ENCODE peak calls at places on chromosomes 13 and 19, in four cellular contexts. Q is stimulated activated CD4-positive, alpha-beta T cell treated with anti-CD3 and anti-CD28 coated beads, Interleukin-1b, Interleukin-23, amount 100 ng/mL, for 24 hours; U is CD8-positive, alpha-beta memory T cell; O is lower leg skin. X is an unnamed sample.

GRCh38 chr19:33845498-33845897 is 48.8 kb downstream of the KCTD15 start:
- DNase-seq in Q (no peak), U (no peak), O (no peak), X (no peak)

GRCh38 chr19:43300876-43301765 is 31.8 kb upstream of the PSG9 start:
- DNase-seq in Q (no peak), U (no peak), O (no peak), X (no peak)

GRCh38 chr13:56201834-56202233 is 938.9 kb upstream of the PRR20A start:
- DNase-seq in Q (no peak), O (no peak), U (no peak), X (no peak)

GRCh38 chr13:48078251-48078656 is 16.6 kb downstream of the MED4 start:
- DNase-seq in O (no peak), U (no peak), Q (no peak), X (no peak)

GRCh38 chr13:48112896-48113525 is 18.1 kb upstream of the MED4 start:
- DNase-seq in O (no peak), U (no peak), Q (no peak), X (no peak)

GRCh38 chr13:19601749-19602725 is 31.4 kb upstream of the MPHOSPH8 start:
- DNase-seq in Q (peak), U (no peak), O (no peak), X (peak)

GRCh38 chr13:76350399-76350798 is 535.8 kb downstream of the KCTD12 start:
- DNase-seq in O (no peak), U (no peak), Q (no peak), X (no peak)

GRCh38 chr13:33797622-33798021 is 20.3 kb upstream of the RFC3 start:
- DNase-seq in O (no peak), Q (no peak), U (no peak), X (no peak)

GRCh38 chr19:54017266-54017665 is 25.8 kb downstream of the CACNG6 start:
- DNase-seq in O (no peak), Q (no peak), U (no peak), X (no peak)

GRCh38 chr13:112153846-112154245 is 86.9 kb downstream of the SOX1 start:
- DNase-seq in O (no peak), U (no peak), Q (no peak), X (no peak)

GRCh38 chr19:51531349-51532315 is at the start of gene SIGLEC6:
- DNase-seq in Q (no peak), U (no peak), O (peak), X (peak)

GRCh38 chr13:31947506-31947905 is 84.1 kb upstream of the FRY start:
- DNase-seq in Q (no peak), U (no peak), O (no peak), X (no peak)

GRCh38 chr13:72565893-72566292 is 161.5 kb downstream of the MZT1 start:
- DNase-seq in Q (no peak), U (no peak), O (no peak), X (peak)

GRCh38 chr19:9597027-9597426 is 12.7 kb upstream of the ZNF121 start:
- DNase-seq in U (no peak), Q (no peak), O (no peak), X (no peak)

GRCh38 chr19:18281082-18282020 is at the start of gene JUND:
- DNase-seq in Q (peak), U (peak), O (peak), X (peak)

GRCh38 chr19:7442423-7442822 is 46.4 kb downstream of the PEX11G start:
- DNase-seq in U (no peak), O (no peak), Q (no peak), X (no peak)

GRCh38 chr19:23474172-23474571 is 78.9 kb upstream of the ZNF91 start:
- DNase-seq in U (no peak), Q (no peak), O (no peak), X (no peak)

GRCh38 chr13:110403315-110403714 is 96.2 kb downstream of the COL4A2 start:
- DNase-seq in Q (no peak), U (no peak), O (no peak), X (no peak)

GRCh38 chr19:34690372-34690771 is 12.9 kb downstream of the ZNF302 start:
- DNase-seq in O (no peak), Q (no peak), U (no peak), X (no peak)

GRCh38 chr13:19910336-19911072 is 47.1 kb upstream of the ZMYM5 start:
- DNase-seq in U (no peak), O (no peak), Q (no peak), X (no peak)